ENCODE peak calls at places on chromosomes 7 and 10, in six cellular contexts. L is AG04450, H is tibial artery, M is heart right ventricle, X is upper lobe of right lung, C is spleen. W is an unnamed sample. For H3K9me3, the result is how much of the 10 kb centered on the place peaks cover.

GRCh38 chr10:116271593-116272496 is 1.2 kb downstream of the GFRA1 start:
- DNase-seq in L (no peak), H (no peak), M (peak), X (no peak), C (no peak), W (no peak)

GRCh38 chr10:32060372-32060771 is 4.1 kb upstream of the KIF5B start:
- DNase-seq in L (no peak), H (no peak), M (no peak), X (no peak), C (no peak), W (no peak)

GRCh38 chr7:18580945-18581344 is 85.4 kb downstream of the HDAC9 start:
- DNase-seq in L (no peak), H (no peak), M (no peak), X (no peak), C (no peak), W (no peak)

GRCh38 chr10:60446070-60446833 is 56.6 kb upstream of the ANK3 start:
- DNase-seq in L (no peak), H (no peak), M (no peak), X (no peak), C (no peak), W (no peak)

GRCh38 chr7:114502454-114503254 is 88.0 kb downstream of the FOXP2 start:
- DNase-seq in L (no peak), H (no peak), M (no peak), X (no peak), C (no peak), W (no peak)

GRCh38 chr10:72794260-72794659 is 99.3 kb upstream of the OIT3 start:
- DNase-seq in L (no peak), H (no peak), M (no peak), X (no peak), C (no peak), W (no peak)

GRCh38 chr7:24291271-24291670 is 7.3 kb downstream of the NPY start:
- DNase-seq in L (no peak), H (no peak), M (no peak), X (no peak), C (no peak), W (no peak)

GRCh38 chr7:129383542-129384132 is 50.6 kb upstream of the STRIP2 start:
- DNase-seq in L (no peak), H (no peak), M (no peak), X (no peak), C (no peak), W (no peak)

GRCh38 chr7:88280801-88281200 is 25.9 kb downstream of the STEAP4 start:
- DNase-seq in L (no peak), H (no peak), M (no peak), X (no peak), C (no peak), W (no peak)

GRCh38 chr10:59582058-59582457 is 127.6 kb downstream of the SLC16A9 start:
- DNase-seq in L (no peak), H (no peak), M (no peak), X (no peak), C (no peak), W (no peak)

GRCh38 chr10:131701131-131701947 is 199.5 kb upstream of the PPP2R2D start:
- DNase-seq in L (no peak), H (no peak), M (no peak), X (peak), C (peak), W (no peak)

GRCh38 chr10:133162178-133162909 is 2.3 kb downstream of the KNDC1 start:
- DNase-seq in L (no peak), H (no peak), M (no peak), X (peak), C (no peak), W (no peak)

GRCh38 chr10:79139124-79139835 is 70.5 kb downstream of the ZMIZ1 start:
- DNase-seq in L (peak), H (peak), M (peak), X (no peak), C (no peak), W (no peak)

GRCh38 chr7:150399861-150400778 is 21.0 kb downstream of the ZNF775 start:
- DNase-seq in L (no peak), H (peak), M (no peak), X (no peak), C (no peak), W (no peak)

GRCh38 chr10:79392506-79393176 is 45.4 kb downstream of the PPIF start:
- DNase-seq in L (no peak), H (no peak), M (peak), X (peak), C (peak), W (no peak)

GRCh38 chr10:84117683-84118394 is 21.5 kb upstream of the GHITM start:
- DNase-seq in L (no peak), H (no peak), M (no peak), X (no peak), C (no peak), W (no peak)

GRCh38 chr10:121078036-121078435 is 226.9 kb downstream of the WDR11 start:
- DNase-seq in L (no peak), H (no peak), M (no peak), X (no peak), C (no peak), W (no peak)

GRCh38 chr7:36115448-36116321 is 37.4 kb upstream of the EEPD1 start:
- DNase-seq in L (peak), H (peak), M (peak), X (peak), C (no peak), W (no peak)

GRCh38 chr10:49394933-49395740 is 752 bp downstream of the DRGX start:
- DNase-seq in L (no peak), H (no peak), M (no peak), X (no peak), C (no peak), W (no peak)

GRCh38 chr7:104358743-104359142 is 30.3 kb downstream of the LHFPL3 start:
- DNase-seq in L (no peak), H (no peak), M (no peak), X (no peak), C (no peak), W (no peak)

GRCh38 chr7:101676062-101676461 is 47.0 kb upstream of the MYL10 start:
- DNase-seq in L (no peak), H (no peak), M (no peak), X (no peak), C (no peak), W (no peak)

GRCh38 chr10:125148021-125148439 is 12.3 kb downstream of the CTBP2 start:
- DNase-seq in L (no peak), H (peak), M (peak), X (no peak), C (no peak), W (no peak)

GRCh38 chr10:107914450-107915276 is 750.2 kb upstream of the SORCS1 start:
- DNase-seq in L (no peak), H (no peak), M (no peak), X (peak), C (peak), W (no peak)

GRCh38 chr7:47544416-47544815 is 37.5 kb downstream of the TNS3 start:
- DNase-seq in L (no peak), H (no peak), M (no peak), X (no peak), C (peak), W (no peak)

GRCh38 chr7:81801532-81801931 is 31.7 kb upstream of the HGF start:
- DNase-seq in L (no peak), H (no peak), M (no peak), X (no peak), C (no peak), W (no peak)

GRCh38 chr7:34747842-34748241 is 89.8 kb downstream of the NPSR1 start:
- DNase-seq in L (no peak), H (no peak), M (no peak), X (no peak), C (no peak), W (no peak)

GRCh38 chr7:41691286-41691966 is 11.5 kb downstream of the INHBA start:
- DNase-seq in L (no peak), H (no peak), M (no peak), X (no peak), C (no peak), W (no peak)

GRCh38 chr7:133079296-133079695 is 2.6 kb downstream of the CHCHD3 start:
- DNase-seq in L (no peak), H (no peak), M (no peak), X (no peak), C (no peak), W (no peak)

GRCh38 chr7:101699884-101700283 is 70.8 kb upstream of the MYL10 start:
- DNase-seq in L (no peak), H (no peak), M (no peak), X (no peak), C (no peak), W (no peak)

GRCh38 chr10:56633876-56634452 is 272.9 kb upstream of the ZWINT start:
- DNase-seq in L (no peak), H (no peak), M (no peak), X (no peak), C (no peak), W (peak)

GRCh38 chr7:123537026-123537642 is 2.7 kb upstream of the IQUB start:
- DNase-seq in L (no peak), H (no peak), M (no peak), X (no peak), C (no peak), W (peak)

GRCh38 chr7:142383826-142384507 is 126.1 kb upstream of the PRSS58 start:
- DNase-seq in L (no peak), H (no peak), M (no peak), X (no peak), C (no peak), W (no peak)

GRCh38 chr7:46568420-46569116 is 647.5 kb upstream of the IGFBP3 start:
- DNase-seq in L (no peak), H (no peak), M (no peak), X (no peak), C (no peak), W (no peak)

GRCh38 chr10:127774771-127775559 is 38.0 kb downstream of the FOXI2 start:
- DNase-seq in L (no peak), H (no peak), M (no peak), X (no peak), C (no peak), W (no peak)

GRCh38 chr10:100747061-100747825 is 1.9 kb downstream of the PAX2 start:
- DNase-seq in L (no peak), H (no peak), M (no peak), X (no peak), C (no peak), W (no peak)

GRCh38 chr7:48246073-48246472 is 74.8 kb downstream of the ABCA13 start:
- DNase-seq in L (no peak), H (no peak), M (no peak), X (no peak), C (no peak), W (no peak)

GRCh38 chr10:29834990-29835569 is 200.3 kb upstream of the SVIL start:
- DNase-seq in L (no peak), H (no peak), M (no peak), X (no peak), C (no peak), W (no peak)
- H3K4me3 ChIP-seq in L (no peak), H (no peak), M (no peak), X (no peak), C (no peak), W (no peak)

GRCh38 chr7:157056246-157056645 is 45.8 kb upstream of the MNX1 start:
- DNase-seq in L (no peak), H (no peak), M (no peak), X (peak), C (no peak), W (no peak)
- TF ChIP-seq CTCF in L (no peak), H (no peak), M (no peak), X (no peak), C (no peak), W (no peak)

GRCh38 chr10:35443858-35444257 is 107.5 kb downstream of the CCNY start:
- DNase-seq in L (no peak), H (no peak), M (no peak), X (no peak), C (no peak), W (no peak)

GRCh38 chr10:35442592-35442991 is 106.3 kb downstream of the CCNY start:
- DNase-seq in L (no peak), H (no peak), M (no peak), X (no peak), C (no peak), W (no peak)

GRCh38 chr10:35440016-35440415 is 103.7 kb downstream of the CCNY start:
- DNase-seq in L (no peak), H (no peak), M (no peak), X (no peak), C (no peak), W (no peak)

GRCh38 chr10:35439172-35439571 is 102.9 kb downstream of the CCNY start:
- DNase-seq in L (no peak), H (no peak), M (no peak), X (no peak), C (no peak), W (no peak)

DNA sequence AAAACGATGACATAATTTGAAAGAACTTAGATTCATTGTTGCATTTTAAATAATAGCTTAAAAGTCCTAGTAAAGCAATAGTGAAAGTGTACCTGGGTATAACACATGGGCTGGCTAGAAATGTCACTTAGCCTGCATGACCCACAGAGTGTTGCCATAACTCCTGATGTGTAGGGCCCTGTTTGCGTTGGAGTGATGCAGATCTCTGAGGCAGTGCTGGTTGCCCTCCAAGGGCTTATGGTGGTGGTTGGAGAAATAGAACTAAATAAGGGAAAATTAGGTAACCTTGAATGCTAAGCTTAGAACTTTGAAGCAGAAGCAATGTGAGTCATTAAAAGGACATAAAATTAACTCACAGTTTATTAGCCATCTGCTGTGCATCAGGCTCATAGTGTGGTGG is 105.7 kb downstream of the CCNY start:
- DNase-seq in L (no peak), H (no peak), M (no peak), X (no peak), C (no peak), W (no peak)
- H3K9me3 ChIP-seq in L (under half), H (under half), M (half or more), X (under half), C (half or more), W (under half)

GRCh38 chr10:13743963-13744362 is 157.2 kb downstream of the PRPF18 start:
- DNase-seq in L (no peak), H (peak), M (no peak), X (no peak), C (no peak), W (no peak)
- H3K4me3 ChIP-seq in L (no peak), H (no peak), M (no peak), X (no peak), C (no peak), W (no peak)

GRCh38 chr7:117176311-117176710 is 146.5 kb downstream of the WNT2 start:
- DNase-seq in L (no peak), H (no peak), M (no peak), X (no peak), C (no peak), W (no peak)

GRCh38 chr7:117173001-117173400 is 149.9 kb downstream of the WNT2 start:
- DNase-seq in L (no peak), H (no peak), M (no peak), X (no peak), C (no peak), W (no peak)

GRCh38 chr7:117172283-117172682 is 150.6 kb downstream of the WNT2 start:
- DNase-seq in L (no peak), H (no peak), M (no peak), X (no peak), C (no peak), W (no peak)

GRCh38 chr7:117169907-117170306 is 153.0 kb downstream of the WNT2 start:
- DNase-seq in L (no peak), H (no peak), M (no peak), X (no peak), C (no peak), W (no peak)

DNA sequence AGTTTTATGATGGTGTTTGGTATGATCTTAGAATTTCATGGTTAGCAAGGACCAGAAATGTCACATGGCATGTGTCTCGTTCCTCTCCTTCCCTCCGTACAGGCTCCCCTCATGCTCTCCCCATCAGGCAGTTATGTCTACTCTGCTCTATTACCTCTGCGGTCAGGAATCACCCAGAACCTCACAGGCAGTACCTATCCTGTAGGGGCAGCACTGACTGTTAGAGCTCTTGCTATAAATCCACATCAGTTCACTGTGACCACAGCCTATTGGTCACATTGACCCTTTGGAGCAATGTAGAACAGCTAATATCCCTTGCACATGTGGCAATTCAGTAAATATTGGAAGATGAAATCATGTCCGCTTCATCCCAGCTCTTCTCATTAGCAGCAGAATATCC is 151.8 kb downstream of the WNT2 start:
- DNase-seq in L (no peak), H (no peak), M (no peak), X (no peak), C (no peak), W (no peak)
- TF ChIP-seq CTCF in L (no peak), H (no peak), M (no peak), X (no peak), C (no peak), W (no peak)

GRCh38 chr7:27247452-27248426 is 5.1 kb downstream of the EVX1 start:
- DNase-seq in L (no peak), H (no peak), M (no peak), X (no peak), C (no peak), W (no peak)
- H3K9me3 ChIP-seq in L (under half), H (under half), M (under half), X (under half), C (under half), W (under half)